ENCODE peak calls at places on chromosomes 11 and 22, in five cellular contexts. Z, R, H, I and X are unnamed samples.

GRCh38 chr11:65927904-65928397 is 8.7 kb downstream of the DRAP1 start:
- DNase-seq in Z (no peak), R (peak; percentile 39), H (peak; percentile 76), I (no peak), X (no peak)

GRCh38 chr11:117908959-117909610 is 20.1 kb downstream of the TMPRSS13 start:
- DNase-seq in Z (peak; percentile 9), R (no peak), H (no peak), I (no peak), X (no peak)

GRCh38 chr11:111310088-111310487 is 11.7 kb downstream of the POU2AF3 start:
- DNase-seq in Z (no peak), R (no peak), H (no peak), I (no peak), X (no peak)

GRCh38 chr11:10457901-10458300 is 2.8 kb downstream of the AMPD3 start:
- DNase-seq in Z (no peak), R (no peak), H (no peak), I (no peak), X (no peak)

GRCh38 chr11:75474878-75475766 is 42.1 kb upstream of the KLHL35 start:
- DNase-seq in Z (no peak), R (peak; percentile 21), H (peak; percentile 28), I (peak; percentile 65), X (peak; percentile 72)

GRCh38 chr22:42074153-42074750 is at the start of gene PHETA2:
- DNase-seq in Z (peak; percentile 53), R (no peak), H (peak; percentile 69), I (peak; percentile 34), X (peak; percentile 53)

GRCh38 chr11:9004310-9004945 is 627 bp upstream of the NRIP3 start:
- DNase-seq in Z (no peak), R (no peak), H (no peak), I (no peak), X (no peak)

GRCh38 chr11:130476922-130477491 is 28.6 kb downstream of the ADAMTS15 start:
- DNase-seq in Z (no peak), R (no peak), H (no peak), I (peak; percentile 74), X (no peak)

GRCh38 chr22:38257650-38258246 is 15.1 kb downstream of the TMEM184B start:
- DNase-seq in Z (no peak), R (no peak), H (no peak), I (no peak), X (peak; percentile 11)

GRCh38 chr11:12542186-12542935 is 131.9 kb upstream of the TEAD1 start:
- DNase-seq in Z (no peak), R (no peak), H (no peak), I (no peak), X (no peak)

GRCh38 chr11:24624432-24624831 is 127.6 kb downstream of the LUZP2 start:
- DNase-seq in Z (no peak), R (no peak), H (no peak), I (no peak), X (no peak)

GRCh38 chr11:66563832-66564231 is 4.6 kb downstream of the CTSF start:
- DNase-seq in Z (no peak), R (no peak), H (no peak), I (no peak), X (no peak)

GRCh38 chr11:47532597-47533213 is 20.2 kb downstream of the CELF1 start:
- DNase-seq in Z (no peak), R (no peak), H (no peak), I (no peak), X (no peak)

GRCh38 chr11:133681901-133682300 is 149.6 kb upstream of the OPCML start:
- DNase-seq in Z (no peak), R (no peak), H (no peak), I (no peak), X (no peak)

GRCh38 chr11:82701847-82702520 is 31.7 kb downstream of the FAM181B start:
- DNase-seq in Z (no peak), R (no peak), H (no peak), I (peak; percentile 42), X (peak; percentile 55)

GRCh38 chr11:100855466-100856067 is 168.5 kb downstream of the ARHGAP42 start:
- DNase-seq in Z (no peak), R (no peak), H (no peak), I (peak; percentile 76), X (peak; percentile 83)

GRCh38 chr11:112734207-112734606 is 227.0 kb upstream of the NCAM1 start:
- DNase-seq in Z (no peak), R (no peak), H (no peak), I (peak; percentile 10), X (peak; percentile 24)

GRCh38 chr22:36151006-36151595 is 9.5 kb downstream of the APOL3 start:
- DNase-seq in Z (no peak), R (no peak), H (no peak), I (peak; percentile 19), X (peak; percentile 53)

GRCh38 chr11:125210112-125210511 is 45.6 kb downstream of the PKNOX2 start:
- DNase-seq in Z (no peak), R (no peak), H (no peak), I (no peak), X (no peak)